ENCODE peak calls at places on chromosome 22, in four cellular contexts. L, K, A and J are unnamed samples.

GRCh38 chr22:36365020-36365411 is 22.8 kb downstream of the MYH9 start:
- DNase-seq in L (peak), K (peak), A (peak), J (no peak)

GRCh38 chr22:27004434-27004833 is 347.0 kb downstream of the MIAT start:
- DNase-seq in L (peak), K (no peak), A (no peak), J (no peak)

GRCh38 chr22:19477321-19478085 is 1.5 kb downstream of the UFD1 start:
- DNase-seq in L (peak), K (no peak), A (no peak), J (no peak)

GRCh38 chr22:49582171-49582570 is 245.5 kb downstream of the BRD1 start:
- DNase-seq in L (peak), K (no peak), A (no peak), J (no peak)

GRCh38 chr22:22452211-22452610 is 56.3 kb downstream of the ZNF280B start:
- DNase-seq in L (no peak), K (no peak), A (no peak), J (no peak)

GRCh38 chr22:48234011-48234410 is 1471.6 kb downstream of the TBC1D22A start:
- DNase-seq in L (peak), K (no peak), A (no peak), J (no peak)

GRCh38 chr22:24421428-24421931 is 5.9 kb upstream of the ADORA2A start:
- DNase-seq in L (peak), K (no peak), A (no peak), J (no peak)

GRCh38 chr22:27108425-27109114 is 451.2 kb downstream of the MIAT start:
- DNase-seq in L (peak), K (no peak), A (no peak), J (no peak)

GRCh38 chr22:49933236-49933921 is 14.9 kb downstream of the CRELD2 start:
- DNase-seq in L (no peak), K (no peak), A (no peak), J (no peak)

GRCh38 chr22:35637943-35638342 is 10.3 kb upstream of the APOL6 start:
- DNase-seq in L (no peak), K (no peak), A (no peak), J (no peak)

GRCh38 chr22:50282361-50283144 is 12.4 kb upstream of the MAPK11 start:
- DNase-seq in L (peak), K (no peak), A (peak), J (peak)

GRCh38 chr22:39244496-39245129 is at the start of gene PDGFB:
- DNase-seq in L (peak), K (no peak), A (no peak), J (no peak)

GRCh38 chr22:42857845-42858481 is 890 bp upstream of the ARFGAP3 start:
- DNase-seq in L (no peak), K (no peak), A (no peak), J (no peak)

GRCh38 chr22:50192056-50192824 is 6.5 kb downstream of the TRABD start:
- DNase-seq in L (no peak), K (no peak), A (no peak), J (peak)

GRCh38 chr22:44532466-44533025 is 34.5 kb upstream of the RTL6 start:
- DNase-seq in L (no peak), K (no peak), A (no peak), J (no peak)

GRCh38 chr22:23523746-23524145 is 56.3 kb downstream of the IGLL1 start:
- DNase-seq in L (no peak), K (no peak), A (no peak), J (no peak)

GRCh38 chr22:49780281-49780991 is 47.2 kb downstream of the BRD1 start:
- DNase-seq in L (no peak), K (no peak), A (no peak), J (no peak)

GRCh38 chr22:34804588-34804987 is 261.4 kb upstream of the ISX start:
- DNase-seq in L (peak), K (no peak), A (no peak), J (no peak)

GRCh38 chr22:43262990-43263644 is 76.2 kb upstream of the TTLL12 start:
- DNase-seq in L (no peak), K (peak), A (no peak), J (no peak)

GRCh38 chr22:19800761-19801244 is 40.2 kb downstream of the TBX1 start:
- DNase-seq in L (peak), K (no peak), A (no peak), J (no peak)

GRCh38 chr22:37982151-37982838 is 2.1 kb downstream of the SOX10 start:
- DNase-seq in L (no peak), K (no peak), A (no peak), J (no peak)

GRCh38 chr22:19853879-19854777 is 546 bp downstream of the GNB1L start:
- DNase-seq in L (peak), K (no peak), A (no peak), J (no peak)

GRCh38 chr22:28604961-28605360 is 74.7 kb downstream of the TTC28 start:
- DNase-seq in L (no peak), K (no peak), A (no peak), J (no peak)

GRCh38 chr22:38246692-38247091 is 26.1 kb downstream of the TMEM184B start:
- DNase-seq in L (no peak), K (no peak), A (no peak), J (no peak)

GRCh38 chr22:36921309-36922096 is 8.1 kb downstream of the CSF2RB start:
- DNase-seq in L (no peak), K (no peak), A (no peak), J (no peak)

GRCh38 chr22:23391022-23391421 is 189.1 kb downstream of the IGLL1 start:
- DNase-seq in L (no peak), K (no peak), A (no peak), J (no peak)

GRCh38 chr22:45645526-45646414 is 25.9 kb upstream of the ATXN10 start:
- DNase-seq in L (peak), K (peak), A (no peak), J (no peak)

GRCh38 chr22:42066133-42066761 is 4.4 kb downstream of the NAGA start:
- DNase-seq in L (no peak), K (no peak), A (no peak), J (no peak)

GRCh38 chr22:24189249-24190158 is 8.2 kb downstream of the SUSD2 start:
- DNase-seq in L (peak), K (no peak), A (no peak), J (no peak)

GRCh38 chr22:25485626-25486545 is 78.6 kb upstream of the GRK3 start:
- DNase-seq in L (no peak), K (no peak), A (no peak), J (no peak)

GRCh38 chr22:16608931-16609330 is 16.3 kb upstream of the CCT8L2 start:
- DNase-seq in L (no peak), K (no peak), A (no peak), J (no peak)

GRCh38 chr22:42338502-42338901 is 68.0 kb upstream of the TCF20 start:
- DNase-seq in L (no peak), K (no peak), A (no peak), J (no peak)

GRCh38 chr22:50016988-50017700 is 4.6 kb upstream of the IL17REL start:
- DNase-seq in L (no peak), K (no peak), A (no peak), J (no peak)

GRCh38 chr22:26566994-26567393 is 22.9 kb downstream of the TPST2 start:
- DNase-seq in L (no peak), K (no peak), A (no peak), J (no peak)

GRCh38 chr22:36467042-36467810 is 14.2 kb downstream of the TXN2 start:
- DNase-seq in L (no peak), K (no peak), A (no peak), J (no peak)

GRCh38 chr22:50250555-50251471 is at the start of gene HDAC10:
- DNase-seq in L (peak), K (peak), A (no peak), J (no peak)

GRCh38 chr22:47063071-47063509 is 300.6 kb downstream of the TBC1D22A start:
- DNase-seq in L (no peak), K (no peak), A (no peak), J (no peak)

GRCh38 chr22:47063606-47064005 is 301.2 kb downstream of the TBC1D22A start:
- DNase-seq in L (no peak), K (no peak), A (no peak), J (no peak)

GRCh38 chr22:47064416-47064815 is 302.0 kb downstream of the TBC1D22A start:
- DNase-seq in L (no peak), K (no peak), A (no peak), J (no peak)

GRCh38 chr22:47062126-47062525 is 299.7 kb downstream of the TBC1D22A start:
- DNase-seq in L (no peak), K (no peak), A (no peak), J (no peak)

GRCh38 chr22:47064016-47064415 is 301.6 kb downstream of the TBC1D22A start:
- DNase-seq in L (no peak), K (no peak), A (no peak), J (no peak)
- H3K27ac ChIP-seq in L (no peak), K (no peak), A (no peak), J (no peak)

DNA sequence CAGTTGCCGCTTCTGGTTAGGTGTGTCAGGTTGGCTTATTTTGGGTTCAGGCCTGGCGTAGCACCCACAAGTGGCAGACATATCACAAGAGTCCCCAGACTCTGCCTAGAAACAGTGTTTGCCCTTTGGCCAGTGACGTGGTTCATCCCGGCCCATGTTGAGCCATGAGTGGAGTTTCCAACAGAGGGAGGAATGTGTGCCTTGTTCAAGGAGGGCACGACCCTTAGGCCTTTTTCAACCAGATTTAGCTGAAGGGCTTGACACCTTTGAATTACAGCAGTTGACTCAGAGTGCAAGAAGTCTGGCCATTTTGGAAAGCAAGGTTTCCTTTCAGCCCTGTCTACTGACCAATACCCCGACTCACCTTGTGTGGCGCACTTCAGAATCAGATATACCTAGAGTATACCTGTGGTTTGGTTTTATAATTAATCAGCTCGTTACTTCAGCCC is 15.1 kb upstream of the AIFM3 start:
- DNase-seq in L (no peak), K (no peak), A (no peak), J (no peak)
- H3K27ac ChIP-seq in L (no peak), K (no peak), A (no peak), J (peak)

GRCh38 chr22:30325724-30326703 is 727 bp downstream of the TBC1D10A start:
- DNase-seq in L (no peak), K (no peak), A (no peak), J (no peak)
- H3K27ac ChIP-seq in L (peak), K (peak), A (peak), J (peak)

DNA sequence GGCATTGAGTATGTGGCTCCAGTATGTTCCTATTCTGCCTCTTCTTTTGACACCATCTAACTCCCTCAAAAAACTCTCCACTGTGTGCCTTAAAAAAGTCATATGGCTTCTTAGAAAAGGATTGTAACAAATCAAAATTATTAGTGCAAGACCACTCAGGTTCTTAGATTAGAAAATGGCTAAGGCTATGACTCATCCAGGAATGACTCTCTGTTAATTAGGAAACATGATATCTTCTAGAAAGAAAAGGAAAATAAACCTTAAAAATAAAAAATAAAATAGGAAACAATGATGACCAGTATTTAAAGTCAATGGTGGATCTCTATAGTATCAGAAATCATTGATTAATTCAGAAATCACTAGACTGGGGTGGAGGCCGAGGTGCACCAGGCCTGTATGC is 21.7 kb downstream of the SLC25A17 start:
- DNase-seq in L (no peak), K (no peak), A (no peak), J (no peak)
- H3K27ac ChIP-seq in L (no peak), K (no peak), A (no peak), J (no peak)